ENCODE peak calls at places on chromosomes 2 and 18, in four cellular contexts. R, N, W and X are unnamed samples. For H3K36me3 and H3K4me1, the result is how much of the 10 kb centered on the place peaks cover.

GRCh38 chr2:29042581-29043075 is 31.7 kb downstream of the PCARE start:
- DNase-seq in R (no peak), N (no peak), W (no peak), X (peak)

GRCh38 chr2:159119652-159120257 is 151.3 kb downstream of the TANC1 start:
- DNase-seq in R (no peak), N (no peak), W (no peak), X (no peak)

GRCh38 chr2:151186011-151186410 is 75.7 kb downstream of the RBM43 start:
- DNase-seq in R (no peak), N (no peak), W (no peak), X (no peak)

GRCh38 chr18:3449702-3450357 is at the start of gene TGIF1:
- DNase-seq in R (peak), N (peak), W (peak), X (peak)

GRCh38 chr18:71849407-71849806 is 694.7 kb downstream of the CBLN2 start:
- DNase-seq in R (no peak), N (no peak), W (no peak), X (peak)

GRCh38 chr18:57807336-57808117 is 4.4 kb upstream of the ATP8B1 start:
- DNase-seq in R (no peak), N (peak), W (no peak), X (no peak)

GRCh38 chr2:29146197-29146596 is 31.0 kb downstream of the CLIP4 start:
- DNase-seq in R (no peak), N (no peak), W (no peak), X (no peak)

GRCh38 chr2:233039217-233040173 is 7.0 kb downstream of the NEU2 start:
- DNase-seq in R (no peak), N (no peak), W (no peak), X (no peak)

GRCh38 chr2:160365691-160366367 is 127.8 kb downstream of the RBMS1 start:
- DNase-seq in R (no peak), N (peak), W (no peak), X (peak)

GRCh38 chr18:12007063-12007462 is 25.8 kb downstream of the IMPA2 start:
- DNase-seq in R (no peak), N (no peak), W (no peak), X (no peak)

GRCh38 chr18:24214913-24215312 is 76.1 kb downstream of the CABYR start:
- DNase-seq in R (no peak), N (no peak), W (no peak), X (no peak)

GRCh38 chr2:5940596-5941535 is 248.7 kb downstream of the SOX11 start:
- DNase-seq in R (no peak), N (no peak), W (no peak), X (no peak)

GRCh38 chr18:47531759-47532158 is 280.3 kb upstream of the SKOR2 start:
- DNase-seq in R (no peak), N (no peak), W (no peak), X (no peak)

GRCh38 chr2:134944975-134945374 is 26.4 kb downstream of the CCNT2 start:
- DNase-seq in R (no peak), N (no peak), W (no peak), X (no peak)

GRCh38 chr2:134955744-134956143 is 37.1 kb downstream of the CCNT2 start:
- DNase-seq in R (no peak), N (no peak), W (no peak), X (no peak)

GRCh38 chr2:134946073-134946472 is 27.5 kb downstream of the CCNT2 start:
- DNase-seq in R (no peak), N (no peak), W (no peak), X (no peak)

GRCh38 chr2:134954065-134954464 is 35.4 kb downstream of the CCNT2 start:
- DNase-seq in R (no peak), N (no peak), W (no peak), X (no peak)

DNA sequence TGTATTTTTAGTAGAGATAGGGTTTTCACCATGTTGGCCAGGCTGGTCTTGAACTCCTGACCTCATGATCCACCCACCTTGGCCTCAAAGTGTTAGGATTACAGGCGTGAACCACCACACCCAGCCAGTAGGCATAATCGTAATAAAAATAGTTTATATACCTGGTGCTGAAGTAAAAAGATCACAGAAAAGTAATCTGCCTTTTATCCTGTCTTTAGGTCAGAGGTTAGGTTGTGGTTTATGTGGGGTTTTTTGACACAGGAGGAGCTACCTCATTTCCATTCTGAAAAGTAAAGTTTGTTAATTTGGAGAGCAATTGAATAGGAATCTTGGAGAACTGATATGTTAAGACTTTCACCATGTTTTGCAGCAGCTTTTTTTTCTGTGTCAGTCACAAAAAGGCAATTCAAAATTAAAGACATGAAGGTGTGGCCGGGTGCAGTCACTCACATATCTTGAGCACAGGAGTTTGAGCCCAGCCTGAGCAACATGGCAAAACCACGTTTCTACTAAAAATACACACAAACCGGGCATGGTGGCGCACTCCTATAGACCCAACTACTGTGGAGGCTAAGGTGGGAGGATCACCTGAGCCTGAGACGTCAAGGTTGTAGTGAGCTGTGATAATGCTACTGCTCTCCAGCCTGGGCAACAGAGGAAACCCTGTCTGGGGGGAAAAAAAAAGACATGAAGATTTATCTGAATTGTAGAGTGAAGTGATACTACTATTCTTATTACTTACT is 31.5 kb downstream of the CCNT2 start:
- DNase-seq in R (no peak), N (no peak), W (no peak), X (no peak)
- H3K36me3 ChIP-seq in R (half or more), N (half or more), W (under half), X (half or more)

DNA sequence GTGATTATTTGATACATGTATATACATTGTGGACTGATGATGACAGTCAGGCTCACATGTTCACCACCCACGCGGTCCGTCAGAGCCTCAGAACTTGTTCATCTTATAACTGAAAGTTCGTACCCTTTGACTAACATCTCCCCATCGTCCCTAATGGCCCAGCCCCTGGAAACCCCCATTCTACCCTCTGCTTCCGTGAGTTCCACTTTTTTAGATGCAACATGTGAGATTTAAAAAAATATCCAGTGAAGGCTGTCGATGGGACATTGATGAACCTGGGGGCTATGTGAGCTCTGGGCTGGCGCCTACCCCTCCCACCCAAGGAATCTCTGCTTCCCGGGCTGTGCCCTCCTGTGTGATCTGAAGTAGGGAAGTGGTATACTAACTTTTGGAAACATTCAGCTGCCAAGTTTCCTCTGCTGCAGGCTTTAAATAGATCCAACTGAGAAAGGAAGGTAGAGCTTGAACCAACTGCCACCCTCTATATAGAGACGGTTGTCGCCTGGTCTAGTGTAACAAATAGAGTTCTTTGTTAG is 163.8 kb downstream of the FAM210A start:
- DNase-seq in R (no peak), N (no peak), W (no peak), X (no peak)
- H3K4me1 ChIP-seq in R (under half), N (under half), W (under half), X (under half)

DNA sequence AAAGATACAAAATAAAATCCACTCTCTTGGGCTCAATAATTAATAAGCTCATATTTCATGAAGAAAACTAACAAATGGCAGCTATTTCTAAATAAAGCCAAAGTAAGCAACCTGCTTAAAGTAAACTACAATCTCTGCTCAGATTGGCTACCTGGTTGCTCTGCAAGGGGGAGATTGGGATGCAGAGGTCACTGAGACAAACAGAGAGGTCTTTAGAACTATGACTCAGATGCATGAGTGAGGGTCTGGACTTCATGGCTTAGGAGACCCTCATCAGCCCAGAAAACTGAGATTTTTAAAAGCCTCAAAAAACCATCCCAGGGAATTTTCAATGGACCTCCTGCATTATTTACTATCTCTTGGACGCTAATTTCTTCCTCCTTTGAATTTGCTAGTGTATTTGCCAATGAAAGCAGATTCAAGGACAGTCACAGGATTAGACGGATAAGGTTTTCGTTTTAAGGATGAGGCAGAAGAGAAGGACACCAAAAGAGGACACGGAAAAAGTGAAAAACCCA is 17.4 kb downstream of the CYTIP start:
- DNase-seq in R (no peak), N (no peak), W (no peak), X (no peak)
- H3K36me3 ChIP-seq in R (under half), N (under half), W (under half), X (under half)

DNA sequence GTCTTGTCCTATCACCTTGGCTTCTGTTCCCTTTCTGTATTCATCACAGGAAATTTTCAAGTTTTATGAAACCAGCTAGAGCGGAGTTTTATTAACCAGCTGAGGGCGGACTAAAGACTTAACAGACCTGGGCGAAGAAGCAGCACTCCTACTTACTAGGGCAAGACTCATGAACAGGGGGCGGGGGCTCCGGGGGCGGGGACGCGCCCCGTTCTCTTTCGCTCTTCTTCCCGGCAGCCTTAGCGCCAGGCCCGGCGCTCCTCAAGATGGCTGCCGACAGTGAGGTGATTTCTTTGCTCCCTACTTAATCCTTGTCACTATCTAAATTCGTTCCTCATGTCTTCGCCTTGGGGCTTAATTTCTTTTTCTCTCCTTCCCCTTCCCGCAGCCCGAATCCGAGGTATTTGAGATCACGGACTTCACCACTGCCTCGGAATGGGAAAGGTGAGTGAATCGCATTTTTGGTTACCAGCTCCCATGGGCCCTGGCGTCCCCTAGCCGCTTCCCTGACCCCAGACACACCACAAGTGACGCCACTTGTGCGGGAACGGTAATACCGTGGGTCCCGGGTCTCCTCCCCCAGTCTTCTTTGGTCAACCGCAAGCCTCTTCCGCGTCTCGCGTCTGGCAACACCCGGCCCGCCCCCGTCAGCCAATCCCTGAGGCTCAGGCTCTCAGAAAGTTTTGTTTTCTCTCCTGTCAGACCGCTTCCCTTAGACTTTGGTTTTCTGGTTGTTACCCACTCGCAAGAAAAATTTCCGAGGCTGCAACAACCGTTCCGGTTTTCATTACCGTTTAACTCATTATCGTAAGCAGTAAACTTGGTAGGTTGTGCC is at the start of gene RAB3GAP1:
- DNase-seq in R (peak), N (peak), W (peak), X (peak)
- H3K4me1 ChIP-seq in R (under half), N (under half), W (under half), X (under half)

GRCh38 chr18:79695856-79696850 is 16.6 kb downstream of the CTDP1 start:
- DNase-seq in R (no peak), N (no peak), W (no peak), X (no peak)
- H3K36me3 ChIP-seq in R (half or more), N (half or more), W (under half), X (under half)

GRCh38 chr2:88197732-88198131 is 27.6 kb downstream of the THNSL2 start:
- DNase-seq in R (no peak), N (no peak), W (no peak), X (no peak)

GRCh38 chr2:88196490-88197087 is 26.4 kb downstream of the THNSL2 start:
- DNase-seq in R (no peak), N (no peak), W (no peak), X (no peak)

GRCh38 chr2:88199912-88200682 is 30.0 kb downstream of the THNSL2 start:
- DNase-seq in R (peak), N (no peak), W (peak), X (no peak)

GRCh38 chr2:88195247-88195646 is 25.1 kb downstream of the THNSL2 start:
- DNase-seq in R (no peak), N (no peak), W (no peak), X (no peak)

GRCh38 chr2:88198308-88198707 is 28.2 kb downstream of the THNSL2 start:
- DNase-seq in R (no peak), N (no peak), W (no peak), X (no peak)
- H3K4me1 ChIP-seq in R (under half), N (under half), W (under half), X (under half)

DNA sequence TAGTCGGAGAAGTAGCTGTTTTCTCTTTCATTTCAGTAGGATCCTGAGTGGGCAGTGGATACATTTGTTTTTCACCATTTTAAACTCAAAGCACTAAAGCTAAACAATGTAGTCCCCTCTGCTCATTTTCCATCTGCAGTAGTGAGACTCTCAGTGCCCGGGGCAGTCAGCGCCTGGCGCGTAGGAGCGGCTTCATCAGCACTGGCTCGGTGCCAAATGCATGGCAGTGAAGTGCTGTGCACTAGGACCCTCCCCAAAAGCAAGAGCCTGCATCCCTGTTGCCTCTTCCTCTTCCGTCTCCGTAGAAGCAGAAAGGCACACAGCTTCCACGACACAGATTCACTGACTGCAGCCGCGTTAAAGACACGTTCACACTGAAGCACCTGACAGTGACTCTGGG is 19.0 kb upstream of the ESPNL start:
- DNase-seq in R (no peak), N (peak), W (no peak), X (no peak)
- H3K36me3 ChIP-seq in R (half or more), N (under half), W (under half), X (under half)